ENCODE peak calls at places on chromosome 19, in seven cellular contexts. W, R, E, U, N, S and J are unnamed samples.
A peak's percentile ranks its signal among the peaks of the same experiment; 100 is the strongest.

GRCh38 chr19:799076-799881 is 2.0 kb downstream of the PTBP1 start:
- DNase-seq in U (peak; percentile 75), E (peak; percentile 31), S (no peak), W (peak; percentile 47), R (no peak), N (peak; percentile 64), J (peak; percentile 78)

GRCh38 chr19:30911491-30911890 is 437.7 kb downstream of the TSHZ3 start:
- DNase-seq in N (no peak), S (no peak), W (no peak), E (no peak), R (no peak), U (no peak), J (no peak)

GRCh38 chr19:19185853-19186728 is 5.9 kb downstream of the BORCS8 start:
- DNase-seq in E (no peak), R (peak; percentile 60), U (peak; percentile 51), S (peak; percentile 49), N (peak; percentile 51), W (no peak), J (peak; percentile 92)

GRCh38 chr19:29774126-29774525 is 37.7 kb upstream of the CCNE1 start:
- DNase-seq in R (no peak), N (no peak), S (no peak), W (no peak), U (no peak), E (no peak), J (no peak)

GRCh38 chr19:39409207-39409885 is 2.7 kb downstream of the ZFP36 start:
- DNase-seq in S (peak; percentile 49), U (no peak), R (peak; percentile 84), N (peak; percentile 74), W (peak; percentile 74), E (peak; percentile 92), J (peak; percentile 94)

GRCh38 chr19:48539503-48540096 is 12.4 kb upstream of the SULT2B1 start:
- DNase-seq in S (no peak), W (peak; percentile 33), E (peak; percentile 16), N (peak; percentile 56), R (no peak), U (peak; percentile 67), J (no peak)

GRCh38 chr19:3586124-3586626 is 897 bp downstream of the GIPC3 start:
- DNase-seq in S (no peak), E (no peak), U (no peak), W (no peak), R (peak; percentile 46), N (peak; percentile 18), J (no peak)

GRCh38 chr19:43464089-43464775 is 1.2 kb downstream of the LYPD3 start:
- DNase-seq in E (peak; percentile 77), W (no peak), S (peak; percentile 45), R (peak; percentile 71), N (no peak), U (no peak), J (no peak)

GRCh38 chr19:15614507-15615379 is at the start of gene CYP4F8:
- DNase-seq in R (no peak), S (no peak), U (no peak), W (no peak), N (no peak), E (no peak), J (no peak)

GRCh38 chr19:18157465-18158063 is 4.6 kb downstream of the PIK3R2 start:
- DNase-seq in N (no peak), U (no peak), R (no peak), E (no peak), S (no peak), W (no peak), J (no peak)

GRCh38 chr19:38736036-38736412 is 8.2 kb downstream of the CAPN12 start:
- DNase-seq in E (peak; percentile 46), W (no peak), S (no peak), U (no peak), R (peak; percentile 38), N (peak; percentile 44), J (peak; percentile 61)